ENCODE peak calls at places on chromosomes 4 and X, in six cellular contexts. One of them, this sample, is unnamed.

GRCh38 chrX:38669425-38669824 is 108.1 kb downstream of the TSPAN7 start:
- DNase-seq in psoas muscle: no peak
- DNase-seq in mammary epithelial cell: no peak
- DNase-seq in astrocyte of the spinal cord: no peak
- DNase-seq in colonic mucosa: no peak
- DNase-seq in fibroblast of pulmonary artery: no peak
- DNase-seq in this sample: no peak

GRCh38 chr4:127783971-127784519 is 1.9 kb downstream of the HSPA4L start:
- DNase-seq in astrocyte of the spinal cord: no peak
- DNase-seq in fibroblast of pulmonary artery: no peak
- DNase-seq in colonic mucosa: no peak
- DNase-seq in psoas muscle: no peak
- DNase-seq in mammary epithelial cell: peak; percentile 59
- DNase-seq in this sample: no peak

GRCh38 chrX:24410514-24411189 is 50.2 kb downstream of the SUPT20HL1 start:
- DNase-seq in mammary epithelial cell: no peak
- DNase-seq in colonic mucosa: no peak
- DNase-seq in astrocyte of the spinal cord: no peak
- DNase-seq in psoas muscle: no peak
- DNase-seq in fibroblast of pulmonary artery: no peak
- DNase-seq in this sample: no peak

GRCh38 chr4:165970703-165971420 is 97.8 kb downstream of the TLL1 start:
- DNase-seq in mammary epithelial cell: no peak
- DNase-seq in fibroblast of pulmonary artery: no peak
- DNase-seq in colonic mucosa: no peak
- DNase-seq in psoas muscle: no peak
- DNase-seq in astrocyte of the spinal cord: no peak
- DNase-seq in this sample: no peak

GRCh38 chrX:134544614-134545255 is 84.8 kb downstream of the HPRT1 start:
- DNase-seq in astrocyte of the spinal cord: no peak
- DNase-seq in psoas muscle: no peak
- DNase-seq in colonic mucosa: no peak
- DNase-seq in fibroblast of pulmonary artery: no peak
- DNase-seq in mammary epithelial cell: no peak
- DNase-seq in this sample: no peak

GRCh38 chr4:172998527-172999469 is 169.8 kb upstream of the GALNT7 start:
- DNase-seq in psoas muscle: no peak
- DNase-seq in mammary epithelial cell: peak; percentile 76
- DNase-seq in astrocyte of the spinal cord: peak; percentile 88
- DNase-seq in fibroblast of pulmonary artery: peak; percentile 92
- DNase-seq in colonic mucosa: no peak
- DNase-seq in this sample: no peak

GRCh38 chr4:128354205-128354821 is 66.7 kb upstream of the PGRMC2 start:
- DNase-seq in astrocyte of the spinal cord: peak; percentile 88
- DNase-seq in colonic mucosa: no peak
- DNase-seq in mammary epithelial cell: peak; percentile 41
- DNase-seq in psoas muscle: no peak
- DNase-seq in fibroblast of pulmonary artery: peak; percentile 93
- DNase-seq in this sample: peak; percentile 94

GRCh38 chr4:40693946-40694345 is 55.8 kb upstream of the NSUN7 start:
- DNase-seq in colonic mucosa: no peak
- DNase-seq in astrocyte of the spinal cord: no peak
- DNase-seq in mammary epithelial cell: no peak
- DNase-seq in psoas muscle: no peak
- DNase-seq in fibroblast of pulmonary artery: no peak
- DNase-seq in this sample: no peak

GRCh38 chr4:147772459-147772969 is 40.6 kb downstream of the ARHGAP10 start:
- DNase-seq in mammary epithelial cell: peak; percentile 86
- DNase-seq in psoas muscle: no peak
- DNase-seq in colonic mucosa: no peak
- DNase-seq in astrocyte of the spinal cord: peak; percentile 82
- DNase-seq in fibroblast of pulmonary artery: peak; percentile 80
- DNase-seq in this sample: no peak

GRCh38 chr4:153332936-153333335 is 11.6 kb upstream of the MND1 start:
- DNase-seq in colonic mucosa: no peak
- DNase-seq in fibroblast of pulmonary artery: no peak
- DNase-seq in mammary epithelial cell: no peak
- DNase-seq in psoas muscle: no peak
- DNase-seq in astrocyte of the spinal cord: no peak
- DNase-seq in this sample: no peak

GRCh38 chrX:136708348-136708747 is 60.4 kb downstream of the CD40LG start:
- DNase-seq in psoas muscle: no peak
- DNase-seq in astrocyte of the spinal cord: peak; percentile 6
- DNase-seq in mammary epithelial cell: no peak
- DNase-seq in colonic mucosa: no peak
- DNase-seq in fibroblast of pulmonary artery: peak; percentile 23
- DNase-seq in this sample: no peak

GRCh38 chrX:10579018-10579752 is 41.2 kb downstream of the MID1 start:
- DNase-seq in colonic mucosa: no peak
- DNase-seq in astrocyte of the spinal cord: peak; percentile 85
- DNase-seq in mammary epithelial cell: peak; percentile 69
- DNase-seq in fibroblast of pulmonary artery: peak; percentile 81
- DNase-seq in psoas muscle: no peak
- DNase-seq in this sample: no peak

GRCh38 chr4:81799371-81799770 is 327.7 kb upstream of the RASGEF1B start:
- DNase-seq in mammary epithelial cell: peak; percentile 26
- DNase-seq in psoas muscle: no peak
- DNase-seq in astrocyte of the spinal cord: no peak
- DNase-seq in fibroblast of pulmonary artery: no peak
- DNase-seq in colonic mucosa: no peak
- DNase-seq in this sample: no peak

GRCh38 chr4:186701273-186701672 is 22.4 kb downstream of the FAT1 start:
- DNase-seq in colonic mucosa: no peak
- DNase-seq in fibroblast of pulmonary artery: peak; percentile 85
- DNase-seq in psoas muscle: no peak
- DNase-seq in mammary epithelial cell: no peak
- DNase-seq in astrocyte of the spinal cord: peak; percentile 77
- DNase-seq in this sample: no peak

GRCh38 chr4:72701987-72702819 is 133.2 kb upstream of the ADAMTS3 start:
- DNase-seq in fibroblast of pulmonary artery: peak; percentile 79
- DNase-seq in psoas muscle: no peak
- DNase-seq in colonic mucosa: peak; percentile 25
- DNase-seq in astrocyte of the spinal cord: peak; percentile 76
- DNase-seq in mammary epithelial cell: peak; percentile 40
- DNase-seq in this sample: peak; percentile 24

DNA sequence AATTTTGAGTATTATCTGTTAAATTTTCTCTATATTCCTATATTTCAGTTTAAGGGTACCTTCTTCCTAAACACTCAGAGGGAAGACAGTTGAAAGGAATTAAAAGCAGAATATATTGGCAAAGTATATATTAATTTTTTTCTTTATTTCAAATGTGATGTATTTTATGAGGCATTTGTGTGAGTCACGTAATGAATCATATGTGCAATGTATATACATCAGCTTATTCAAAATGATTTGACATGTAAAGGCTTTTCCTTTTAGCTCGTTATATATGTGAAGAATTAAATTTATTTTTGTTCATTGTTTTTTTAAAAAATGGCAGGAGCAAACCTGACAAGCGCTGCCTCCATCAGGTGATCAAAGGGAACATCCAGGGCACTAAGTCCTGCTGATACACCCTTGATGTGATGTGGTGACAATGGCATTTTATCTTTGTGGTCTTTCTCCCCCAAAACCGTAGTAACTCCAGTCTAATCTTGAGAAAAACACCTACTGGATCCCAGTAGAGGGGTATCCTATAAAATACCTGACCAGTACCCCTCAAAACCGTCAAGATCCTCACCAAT is 8.9 kb downstream of the WWC2 start:
- DNase-seq in psoas muscle: no peak
- DNase-seq in fibroblast of pulmonary artery: no peak
- DNase-seq in astrocyte of the spinal cord: no peak
- DNase-seq in colonic mucosa: no peak
- DNase-seq in mammary epithelial cell: peak; percentile 9
- DNase-seq in this sample: no peak
- TF ChIP-seq CTCF in psoas muscle: no peak
- TF ChIP-seq CTCF in fibroblast of pulmonary artery: no peak
- TF ChIP-seq CTCF in astrocyte of the spinal cord: no peak
- TF ChIP-seq CTCF in colonic mucosa: no peak
- TF ChIP-seq CTCF in mammary epithelial cell: no peak
- TF ChIP-seq CTCF in this sample: no peak

DNA sequence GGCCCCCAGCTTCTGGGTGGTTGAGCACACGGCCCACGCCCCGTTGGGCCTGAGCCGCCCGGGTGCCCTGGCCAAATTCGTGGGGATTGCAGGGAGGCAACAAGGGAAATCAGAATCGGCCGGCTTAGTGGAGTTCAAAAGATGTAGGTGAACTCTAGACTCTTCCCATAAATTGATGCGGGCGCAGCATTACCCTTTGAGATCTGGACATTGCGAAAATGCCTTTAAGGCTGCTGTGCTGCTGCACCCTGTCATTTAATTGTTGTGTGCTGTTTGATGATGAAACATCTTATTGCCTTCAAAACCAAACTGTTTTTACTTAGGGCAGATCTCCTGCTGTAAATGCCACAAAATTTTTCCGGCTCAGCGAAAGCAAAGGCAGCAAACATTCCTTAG is 409 bp upstream of the MPP1 start:
- DNase-seq in colonic mucosa: no peak
- DNase-seq in astrocyte of the spinal cord: peak; percentile 22
- DNase-seq in mammary epithelial cell: no peak
- DNase-seq in fibroblast of pulmonary artery: peak; percentile 44
- DNase-seq in psoas muscle: no peak
- DNase-seq in this sample: no peak
- H3K4me3 ChIP-seq in colonic mucosa: peak overlapping the region; percentile 61
- H3K4me3 ChIP-seq in astrocyte of the spinal cord: peak overlapping the region; percentile 47
- H3K4me3 ChIP-seq in mammary epithelial cell: peak overlapping the region; percentile 36
- H3K4me3 ChIP-seq in fibroblast of pulmonary artery: peak overlapping the region; percentile 67
- H3K4me3 ChIP-seq in psoas muscle: peak overlapping the region; percentile 78
- H3K4me3 ChIP-seq in this sample: peak overlapping the region; percentile 51

GRCh38 chrX:110987292-110987691 is 108.7 kb upstream of the PAK3 start:
- DNase-seq in fibroblast of pulmonary artery: no peak
- DNase-seq in mammary epithelial cell: no peak
- DNase-seq in colonic mucosa: no peak
- DNase-seq in psoas muscle: no peak
- DNase-seq in astrocyte of the spinal cord: no peak
- DNase-seq in this sample: no peak
- TF ChIP-seq CTCF in fibroblast of pulmonary artery: peak; percentile 11
- TF ChIP-seq CTCF in mammary epithelial cell: peak; percentile 17
- TF ChIP-seq CTCF in colonic mucosa: no peak
- TF ChIP-seq CTCF in psoas muscle: no peak
- TF ChIP-seq CTCF in astrocyte of the spinal cord: peak; percentile 16
- TF ChIP-seq CTCF in this sample: peak; percentile 32

GRCh38 chr4:156971623-156972369 is at the start of gene PDGFC:
- DNase-seq in psoas muscle: peak; percentile 86
- DNase-seq in colonic mucosa: peak; percentile 67
- DNase-seq in mammary epithelial cell: peak; percentile 54
- DNase-seq in astrocyte of the spinal cord: peak; percentile 83
- DNase-seq in fibroblast of pulmonary artery: peak; percentile 66
- DNase-seq in this sample: no peak
- H3K4me3 ChIP-seq in psoas muscle: peak within 1 kb of the TSS; percentile 84
- H3K4me3 ChIP-seq in colonic mucosa: peak within 1 kb of the TSS; percentile 53
- H3K4me3 ChIP-seq in mammary epithelial cell: peak within 1 kb of the TSS; percentile 69
- H3K4me3 ChIP-seq in astrocyte of the spinal cord: peak within 1 kb of the TSS; percentile 60
- H3K4me3 ChIP-seq in fibroblast of pulmonary artery: peak within 1 kb of the TSS; percentile 88
- H3K4me3 ChIP-seq in this sample: peak within 1 kb of the TSS; percentile 99